ENCODE peak calls at places on chromosomes 16 and 17, in six cellular contexts. One of them, this sample, is unnamed.
A peak's percentile ranks its signal among the peaks of the same experiment; 100 is the strongest.

GRCh38 chr17:28882154-28882895 is 15.2 kb downstream of the FLOT2 start:
- DNase-seq in IMR-90: no peak
- DNase-seq in AG10803: no peak
- DNase-seq in OCI-LY7: no peak
- DNase-seq in AG04450: no peak
- DNase-seq in hepatocyte: no peak
- DNase-seq in this sample: no peak

GRCh38 chr16:76193851-76194620 is 83.2 kb upstream of the CNTNAP4 start:
- DNase-seq in IMR-90: no peak
- DNase-seq in AG10803: no peak
- DNase-seq in OCI-LY7: no peak
- DNase-seq in AG04450: no peak
- DNase-seq in hepatocyte: peak; percentile 28
- DNase-seq in this sample: no peak

GRCh38 chr17:57705921-57706695 is 39.0 kb downstream of the CCDC182 start:
- DNase-seq in IMR-90: no peak
- DNase-seq in AG10803: no peak
- DNase-seq in OCI-LY7: no peak
- DNase-seq in AG04450: no peak
- DNase-seq in hepatocyte: no peak
- DNase-seq in this sample: no peak

GRCh38 chr17:82440377-82440981 is 10.1 kb downstream of the CYBC1 start:
- DNase-seq in IMR-90: no peak
- DNase-seq in AG10803: no peak
- DNase-seq in OCI-LY7: peak; percentile 25
- DNase-seq in AG04450: no peak
- DNase-seq in hepatocyte: no peak
- DNase-seq in this sample: peak; percentile 54

GRCh38 chr16:88973007-88973410 is 4.0 kb downstream of the CBFA2T3 start:
- DNase-seq in IMR-90: no peak
- DNase-seq in AG10803: no peak
- DNase-seq in OCI-LY7: no peak
- DNase-seq in AG04450: no peak
- DNase-seq in hepatocyte: peak; percentile 27
- DNase-seq in this sample: peak; percentile 75

GRCh38 chr16:87050142-87050541 is 267.1 kb downstream of the C16orf95 start:
- DNase-seq in IMR-90: no peak
- DNase-seq in AG10803: no peak
- DNase-seq in OCI-LY7: no peak
- DNase-seq in AG04450: no peak
- DNase-seq in hepatocyte: no peak
- DNase-seq in this sample: no peak

GRCh38 chr17:68288375-68288774 is 2.6 kb downstream of the SLC16A6 start:
- DNase-seq in IMR-90: no peak
- DNase-seq in AG10803: no peak
- DNase-seq in OCI-LY7: peak; percentile 93
- DNase-seq in AG04450: no peak
- DNase-seq in hepatocyte: no peak
- DNase-seq in this sample: no peak

GRCh38 chr16:71461686-71462648 is at the start of gene ZNF23:
- DNase-seq in IMR-90: peak; percentile 74
- DNase-seq in AG10803: peak; percentile 75
- DNase-seq in OCI-LY7: peak; percentile 86
- DNase-seq in AG04450: peak; percentile 49
- DNase-seq in hepatocyte: peak; percentile 88
- DNase-seq in this sample: peak; percentile 92

GRCh38 chr16:4376126-4376819 is 4.6 kb downstream of the VASN start:
- DNase-seq in IMR-90: peak; percentile 84
- DNase-seq in AG10803: peak; percentile 92
- DNase-seq in OCI-LY7: no peak
- DNase-seq in AG04450: peak; percentile 57
- DNase-seq in hepatocyte: peak; percentile 56
- DNase-seq in this sample: no peak

DNA sequence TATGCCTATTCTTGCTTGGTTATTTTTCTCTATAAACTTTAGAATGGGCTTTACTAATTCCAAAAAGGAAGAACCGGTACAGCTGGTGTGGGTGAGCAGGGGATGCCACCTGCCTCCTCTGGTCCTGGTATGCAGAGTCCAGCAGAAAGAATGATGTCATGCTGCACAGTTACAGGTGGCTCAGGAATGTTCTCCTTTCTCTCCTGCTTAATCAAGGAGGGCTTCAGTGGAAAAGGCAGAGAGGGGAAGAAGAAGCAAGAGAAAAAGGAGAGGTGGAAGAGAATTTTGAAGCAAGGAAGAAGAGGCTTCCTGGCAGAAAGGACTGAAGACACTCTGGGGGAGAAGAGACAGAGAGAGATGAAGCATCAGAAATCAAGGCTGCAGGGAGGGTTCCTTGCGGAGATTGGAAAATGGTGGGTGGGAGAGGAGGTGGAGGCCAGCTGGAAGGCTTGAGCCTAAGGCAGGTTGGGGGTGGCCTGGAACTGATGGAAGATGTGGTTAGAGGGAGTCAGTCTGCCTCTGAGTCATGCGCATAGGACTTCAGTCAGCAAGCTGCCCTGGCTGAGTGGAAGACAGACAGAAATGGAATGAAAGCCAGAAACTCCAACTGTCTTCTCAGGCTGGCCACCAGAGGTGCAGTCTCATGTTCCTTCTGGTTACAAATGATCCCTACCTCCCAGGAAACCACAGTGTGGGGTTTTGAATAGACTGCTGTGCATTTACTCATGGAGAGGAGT is 64.6 kb upstream of the CRHR1 start:
- DNase-seq in IMR-90: peak; percentile 74
- DNase-seq in AG10803: peak; percentile 78
- DNase-seq in OCI-LY7: no peak
- DNase-seq in AG04450: peak; percentile 15
- DNase-seq in hepatocyte: peak; percentile 68
- DNase-seq in this sample: peak; percentile 84
- TF ChIP-seq CTCF in IMR-90: peak; percentile 43
- TF ChIP-seq CTCF in AG10803: peak; percentile 69
- TF ChIP-seq CTCF in OCI-LY7: no peak
- TF ChIP-seq CTCF in AG04450: peak; percentile 52
- TF ChIP-seq CTCF in hepatocyte: peak; percentile 40
- TF ChIP-seq CTCF in this sample: peak; percentile 71

GRCh38 chr16:46713634-46714033 is 24.2 kb downstream of the ORC6 start:
- DNase-seq in IMR-90: no peak
- DNase-seq in AG10803: no peak
- DNase-seq in OCI-LY7: no peak
- DNase-seq in AG04450: no peak
- DNase-seq in hepatocyte: no peak
- DNase-seq in this sample: no peak

GRCh38 chr16:46715769-46716305 is 26.4 kb downstream of the ORC6 start:
- DNase-seq in IMR-90: no peak
- DNase-seq in AG10803: peak; percentile 18
- DNase-seq in OCI-LY7: no peak
- DNase-seq in AG04450: no peak
- DNase-seq in hepatocyte: no peak
- DNase-seq in this sample: peak; percentile 13

GRCh38 chr16:46711106-46711769 is 21.8 kb downstream of the ORC6 start:
- DNase-seq in IMR-90: no peak
- DNase-seq in AG10803: no peak
- DNase-seq in OCI-LY7: no peak
- DNase-seq in AG04450: no peak
- DNase-seq in hepatocyte: no peak
- DNase-seq in this sample: no peak

GRCh38 chr16:46714797-46715591 is 25.5 kb downstream of the ORC6 start:
- DNase-seq in IMR-90: no peak
- DNase-seq in AG10803: no peak
- DNase-seq in OCI-LY7: no peak
- DNase-seq in AG04450: no peak
- DNase-seq in hepatocyte: no peak
- DNase-seq in this sample: no peak

GRCh38 chr16:46712911-46713310 is 23.5 kb downstream of the ORC6 start:
- DNase-seq in IMR-90: no peak
- DNase-seq in AG10803: no peak
- DNase-seq in OCI-LY7: no peak
- DNase-seq in AG04450: no peak
- DNase-seq in hepatocyte: no peak
- DNase-seq in this sample: no peak
- TF ChIP-seq CTCF in IMR-90: no peak
- TF ChIP-seq CTCF in AG10803: no peak
- TF ChIP-seq CTCF in OCI-LY7: no peak
- TF ChIP-seq CTCF in AG04450: no peak
- TF ChIP-seq CTCF in hepatocyte: no peak
- TF ChIP-seq CTCF in this sample: no peak

GRCh38 chr16:21950782-21951521 is 2.2 kb upstream of the UQCRC2 start:
- DNase-seq in IMR-90: peak; percentile 37
- DNase-seq in AG10803: peak; percentile 25
- DNase-seq in OCI-LY7: peak; percentile 53
- DNase-seq in AG04450: no peak
- DNase-seq in hepatocyte: peak; percentile 20
- DNase-seq in this sample: no peak
- TF ChIP-seq CTCF in IMR-90: peak; percentile 38
- TF ChIP-seq CTCF in AG10803: peak; percentile 52
- TF ChIP-seq CTCF in OCI-LY7: peak; percentile 85
- TF ChIP-seq CTCF in AG04450: peak; percentile 46
- TF ChIP-seq CTCF in hepatocyte: peak; percentile 52
- TF ChIP-seq CTCF in this sample: peak; percentile 62

GRCh38 chr16:25707553-25707952 is 15.8 kb downstream of the HS3ST4 start:
- DNase-seq in IMR-90: no peak
- DNase-seq in AG10803: no peak
- DNase-seq in OCI-LY7: no peak
- DNase-seq in AG04450: no peak
- DNase-seq in hepatocyte: no peak
- DNase-seq in this sample: no peak

GRCh38 chr16:25713785-25714570 is 22.2 kb downstream of the HS3ST4 start:
- DNase-seq in IMR-90: no peak
- DNase-seq in AG10803: no peak
- DNase-seq in OCI-LY7: no peak
- DNase-seq in AG04450: no peak
- DNase-seq in hepatocyte: peak; percentile 6
- DNase-seq in this sample: no peak

GRCh38 chr16:25709182-25709581 is 17.4 kb downstream of the HS3ST4 start:
- DNase-seq in IMR-90: no peak
- DNase-seq in AG10803: no peak
- DNase-seq in OCI-LY7: no peak
- DNase-seq in AG04450: no peak
- DNase-seq in hepatocyte: no peak
- DNase-seq in this sample: peak; percentile 48

DNA sequence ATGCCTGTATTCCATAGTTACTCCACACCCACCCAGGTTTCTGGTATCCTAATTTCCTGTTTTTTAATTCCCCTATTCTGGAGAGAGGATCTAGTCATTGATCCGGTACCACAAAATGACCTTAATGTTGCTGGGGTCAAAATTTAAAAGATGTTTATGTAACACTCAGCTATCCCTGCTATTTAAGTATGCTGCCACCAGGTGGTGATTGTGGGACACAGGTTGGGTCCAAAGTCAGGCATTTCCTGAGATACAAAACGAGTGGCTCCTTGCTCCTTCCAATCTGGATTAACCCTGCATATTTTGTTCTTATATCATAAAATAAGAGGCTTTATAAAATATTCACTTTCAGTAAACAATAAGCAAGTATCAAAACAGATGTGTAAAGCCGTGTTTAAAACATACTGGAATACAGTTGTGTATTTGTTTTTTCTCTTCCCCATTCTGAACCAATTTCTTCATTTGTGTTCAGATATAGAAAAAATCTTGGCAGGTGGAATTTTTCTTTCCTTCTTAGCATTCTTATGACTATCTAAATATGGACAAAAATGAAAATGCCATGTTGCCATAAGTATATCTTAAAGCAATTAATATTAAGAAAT is 16.3 kb downstream of the HS3ST4 start:
- DNase-seq in IMR-90: no peak
- DNase-seq in AG10803: no peak
- DNase-seq in OCI-LY7: peak; percentile 49
- DNase-seq in AG04450: no peak
- DNase-seq in hepatocyte: peak; percentile 58
- DNase-seq in this sample: peak; percentile 83
- TF ChIP-seq CTCF in IMR-90: peak; percentile 29
- TF ChIP-seq CTCF in AG10803: peak; percentile 15
- TF ChIP-seq CTCF in OCI-LY7: peak; percentile 81
- TF ChIP-seq CTCF in AG04450: peak; percentile 6
- TF ChIP-seq CTCF in hepatocyte: peak; percentile 50
- TF ChIP-seq CTCF in this sample: peak; percentile 88

GRCh38 chr16:50371936-50372595 is 3.3 kb upstream of the BRD7 start:
- DNase-seq in IMR-90: no peak
- DNase-seq in AG10803: peak; percentile 43
- DNase-seq in OCI-LY7: no peak
- DNase-seq in AG04450: no peak
- DNase-seq in hepatocyte: peak; percentile 63
- DNase-seq in this sample: peak; percentile 83
- TF ChIP-seq CTCF in IMR-90: peak; percentile 24
- TF ChIP-seq CTCF in AG10803: peak; percentile 57
- TF ChIP-seq CTCF in OCI-LY7: no peak
- TF ChIP-seq CTCF in AG04450: peak; percentile 31
- TF ChIP-seq CTCF in hepatocyte: peak; percentile 48
- TF ChIP-seq CTCF in this sample: peak; percentile 56

DNA sequence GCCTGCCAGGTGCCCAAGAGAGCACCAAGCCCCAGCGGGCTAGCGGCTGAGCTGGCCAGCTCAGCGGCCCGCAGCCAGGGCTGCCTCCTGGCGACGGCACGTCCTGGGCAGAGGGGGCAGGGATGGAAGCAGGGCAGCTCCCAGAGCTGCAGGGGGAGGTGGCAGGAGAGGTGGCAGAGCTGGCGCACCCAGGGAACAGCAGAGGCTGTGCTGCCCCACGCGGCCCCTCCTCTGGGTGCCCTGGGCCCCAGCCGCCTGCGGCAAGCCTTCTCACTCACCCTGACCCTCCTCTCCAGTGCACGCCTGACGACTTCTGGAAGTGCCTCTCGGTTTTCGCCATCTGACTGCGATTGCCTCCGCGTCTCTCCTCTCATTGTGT is 24.7 kb downstream of the GSE1 start:
- DNase-seq in IMR-90: no peak
- DNase-seq in AG10803: no peak
- DNase-seq in OCI-LY7: no peak
- DNase-seq in AG04450: no peak
- DNase-seq in hepatocyte: no peak
- DNase-seq in this sample: no peak
- TF ChIP-seq CTCF in IMR-90: no peak
- TF ChIP-seq CTCF in AG10803: no peak
- TF ChIP-seq CTCF in OCI-LY7: no peak
- TF ChIP-seq CTCF in AG04450: no peak
- TF ChIP-seq CTCF in hepatocyte: no peak
- TF ChIP-seq CTCF in this sample: no peak

This sample was measured in endodermal cell.